ENCODE peak calls at places on chromosomes 1 and 21, in four cellular contexts. One of them, this sample, is unnamed.

GRCh38 chr1:154179951-154180687 is 11.8 kb downstream of the TPM3 start:
- DNase-seq in mesothelial cell of epicardium: no peak
- DNase-seq in brain microvascular endothelial cell: no peak
- DNase-seq in Caco-2: peak; percentile 89
- DNase-seq in this sample: no peak

GRCh38 chr1:84742653-84743052 is 52.4 kb upstream of the SSX2IP start:
- DNase-seq in brain microvascular endothelial cell: no peak
- DNase-seq in Caco-2: no peak
- DNase-seq in mesothelial cell of epicardium: no peak
- DNase-seq in this sample: no peak

GRCh38 chr1:168833801-168834224 is 104.8 kb upstream of the DPT start:
- DNase-seq in brain microvascular endothelial cell: no peak
- DNase-seq in Caco-2: no peak
- DNase-seq in mesothelial cell of epicardium: no peak
- DNase-seq in this sample: no peak

GRCh38 chr1:45785583-45785982 is 17.8 kb upstream of the MAST2 start:
- DNase-seq in brain microvascular endothelial cell: no peak
- DNase-seq in mesothelial cell of epicardium: no peak
- DNase-seq in Caco-2: no peak
- DNase-seq in this sample: no peak

GRCh38 chr1:236502972-236503639 is 20.7 kb upstream of the LGALS8 start:
- DNase-seq in mesothelial cell of epicardium: no peak
- DNase-seq in brain microvascular endothelial cell: peak; percentile 84
- DNase-seq in Caco-2: peak; percentile 93
- DNase-seq in this sample: peak; percentile 89

GRCh38 chr1:11943619-11944018 is 9.1 kb downstream of the PLOD1 start:
- DNase-seq in mesothelial cell of epicardium: no peak
- DNase-seq in brain microvascular endothelial cell: no peak
- DNase-seq in Caco-2: no peak
- DNase-seq in this sample: no peak

GRCh38 chr1:7755448-7755847 is 15.6 kb upstream of the VAMP3 start:
- DNase-seq in brain microvascular endothelial cell: peak; percentile 13
- DNase-seq in Caco-2: no peak
- DNase-seq in mesothelial cell of epicardium: no peak
- DNase-seq in this sample: peak; percentile 27

GRCh38 chr1:48920741-48921330 is 144.1 kb upstream of the BEND5 start:
- DNase-seq in brain microvascular endothelial cell: no peak
- DNase-seq in mesothelial cell of epicardium: no peak
- DNase-seq in Caco-2: no peak
- DNase-seq in this sample: no peak

GRCh38 chr1:177864530-177865305 is 105.1 kb downstream of the SEC16B start:
- DNase-seq in Caco-2: no peak
- DNase-seq in mesothelial cell of epicardium: no peak
- DNase-seq in brain microvascular endothelial cell: no peak
- DNase-seq in this sample: no peak

GRCh38 chr1:189499736-189500135 is 977.9 kb downstream of the BRINP3 start:
- DNase-seq in Caco-2: no peak
- DNase-seq in brain microvascular endothelial cell: no peak
- DNase-seq in mesothelial cell of epicardium: no peak
- DNase-seq in this sample: no peak

GRCh38 chr1:40709100-40709801 is 17.7 kb downstream of the NFYC start:
- DNase-seq in brain microvascular endothelial cell: peak; percentile 98
- DNase-seq in Caco-2: peak; percentile 88
- DNase-seq in mesothelial cell of epicardium: peak; percentile 50
- DNase-seq in this sample: peak; percentile 98

GRCh38 chr1:166197141-166197540 is 30.3 kb upstream of the FAM78B start:
- DNase-seq in brain microvascular endothelial cell: no peak
- DNase-seq in Caco-2: no peak
- DNase-seq in mesothelial cell of epicardium: no peak
- DNase-seq in this sample: no peak

GRCh38 chr21:35648512-35648911 is 411.8 kb downstream of the SETD4 start:
- DNase-seq in mesothelial cell of epicardium: no peak
- DNase-seq in brain microvascular endothelial cell: no peak
- DNase-seq in Caco-2: no peak
- DNase-seq in this sample: no peak

GRCh38 chr1:202164271-202165037 is 4.1 kb upstream of the PTPN7 start:
- DNase-seq in mesothelial cell of epicardium: no peak
- DNase-seq in brain microvascular endothelial cell: no peak
- DNase-seq in Caco-2: no peak
- DNase-seq in this sample: no peak

GRCh38 chr1:12613180-12613579 is 4.8 kb downstream of the DHRS3 start:
- DNase-seq in Caco-2: no peak
- DNase-seq in brain microvascular endothelial cell: no peak
- DNase-seq in mesothelial cell of epicardium: no peak
- DNase-seq in this sample: no peak

GRCh38 chr1:39960461-39960958 is 5.6 kb downstream of the MFSD2A start:
- DNase-seq in Caco-2: no peak
- DNase-seq in brain microvascular endothelial cell: no peak
- DNase-seq in mesothelial cell of epicardium: no peak
- DNase-seq in this sample: no peak

GRCh38 chr1:167447521-167448136 is 70.7 kb downstream of the CD247 start:
- DNase-seq in Caco-2: no peak
- DNase-seq in brain microvascular endothelial cell: no peak
- DNase-seq in mesothelial cell of epicardium: no peak
- DNase-seq in this sample: no peak

GRCh38 chr1:210098376-210098775 is 134.2 kb upstream of the SERTAD4 start:
- DNase-seq in brain microvascular endothelial cell: no peak
- DNase-seq in Caco-2: no peak
- DNase-seq in mesothelial cell of epicardium: no peak
- DNase-seq in this sample: no peak

GRCh38 chr21:44878053-44878982 is 4.8 kb upstream of the PTTG1IP start:
- DNase-seq in Caco-2: no peak
- DNase-seq in mesothelial cell of epicardium: no peak
- DNase-seq in brain microvascular endothelial cell: no peak
- DNase-seq in this sample: no peak

GRCh38 chr1:85609976-85610375 is 29.4 kb downstream of the CCN1 start:
- DNase-seq in brain microvascular endothelial cell: no peak
- DNase-seq in Caco-2: no peak
- DNase-seq in mesothelial cell of epicardium: no peak
- DNase-seq in this sample: no peak

GRCh38 chr21:16563111-16563510 is 833.3 kb downstream of the USP25 start:
- DNase-seq in brain microvascular endothelial cell: no peak
- DNase-seq in mesothelial cell of epicardium: no peak
- DNase-seq in Caco-2: no peak
- DNase-seq in this sample: no peak

GRCh38 chr1:177334276-177334675 is 163.5 kb downstream of the BRINP2 start:
- DNase-seq in mesothelial cell of epicardium: no peak
- DNase-seq in brain microvascular endothelial cell: peak; percentile 11
- DNase-seq in Caco-2: no peak
- DNase-seq in this sample: no peak

GRCh38 chr1:27887215-27888035 is 15.1 kb downstream of the THEMIS2 start:
- DNase-seq in Caco-2: no peak
- DNase-seq in mesothelial cell of epicardium: no peak
- DNase-seq in brain microvascular endothelial cell: no peak
- DNase-seq in this sample: no peak

DNA sequence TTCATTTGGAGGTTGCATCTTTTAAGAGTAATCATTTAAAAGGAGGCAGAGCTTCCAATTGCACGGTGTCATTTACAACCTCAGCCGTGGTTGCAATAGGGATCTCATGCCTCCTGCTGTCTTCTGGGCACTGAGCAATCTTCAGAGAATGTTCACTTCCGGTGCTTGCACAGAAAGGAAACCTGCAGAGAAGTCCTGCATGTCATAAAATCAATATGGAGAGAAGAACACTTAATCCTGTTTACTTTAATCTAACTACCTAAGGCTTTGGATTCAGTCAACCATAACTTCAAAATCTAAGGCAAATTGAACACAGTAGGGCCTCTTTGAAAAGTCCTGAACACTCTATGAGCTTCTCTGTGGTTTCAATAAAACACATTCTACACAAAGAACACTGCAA is 11.3 kb upstream of the MAP10 start:
- DNase-seq in brain microvascular endothelial cell: peak; percentile 65
- DNase-seq in mesothelial cell of epicardium: no peak
- DNase-seq in Caco-2: no peak
- DNase-seq in this sample: no peak
- TF ChIP-seq CTCF in brain microvascular endothelial cell: peak; percentile 41
- TF ChIP-seq CTCF in mesothelial cell of epicardium: no peak
- TF ChIP-seq CTCF in Caco-2: no peak
- TF ChIP-seq CTCF in this sample: no peak

DNA sequence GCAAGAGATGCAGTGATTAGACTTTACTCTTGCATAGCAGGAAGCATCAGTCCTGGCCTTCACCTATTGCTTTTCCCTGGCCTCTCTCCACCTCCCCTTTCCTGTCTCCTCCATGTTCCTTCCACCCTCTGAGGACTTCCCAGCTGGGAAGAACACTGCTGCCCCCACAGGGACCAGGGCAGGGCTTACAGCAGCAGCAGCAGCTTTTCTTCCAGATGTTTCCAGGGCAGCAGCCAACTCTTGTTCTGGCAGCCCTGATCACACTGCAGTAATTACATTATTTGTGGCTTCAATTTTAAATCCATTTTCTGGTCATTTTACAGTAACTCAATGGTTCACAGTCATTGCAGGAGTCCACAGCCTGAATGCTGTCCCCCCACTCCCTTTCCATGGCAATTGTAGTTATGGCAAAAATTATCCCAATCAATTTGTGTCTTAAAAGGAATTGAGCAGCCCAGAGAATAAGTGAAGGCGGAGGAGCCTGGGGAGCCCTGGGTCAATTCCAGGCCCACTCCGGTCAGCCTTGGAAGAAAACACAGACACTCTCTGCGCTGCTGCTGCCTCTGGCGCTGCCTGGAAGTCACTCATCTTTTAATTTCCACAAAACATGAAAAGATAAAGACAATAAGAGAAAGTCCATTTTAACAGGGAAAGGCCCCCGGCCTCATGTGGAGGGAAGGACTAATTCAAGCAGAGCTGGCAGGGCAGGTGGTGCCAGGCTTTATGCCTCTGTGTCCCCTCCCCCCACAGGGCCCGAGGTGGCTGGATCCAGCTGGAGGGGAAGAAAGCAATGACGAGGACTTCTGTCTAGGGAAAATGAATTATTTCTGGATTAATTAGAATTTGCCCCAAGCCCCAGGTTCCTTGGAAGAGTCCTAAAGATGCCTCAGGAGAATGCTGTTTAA is 148.5 kb downstream of the GRIK3 start:
- DNase-seq in brain microvascular endothelial cell: no peak
- DNase-seq in mesothelial cell of epicardium: no peak
- DNase-seq in Caco-2: no peak
- DNase-seq in this sample: no peak
- TF ChIP-seq CTCF in brain microvascular endothelial cell: no peak
- TF ChIP-seq CTCF in mesothelial cell of epicardium: no peak
- TF ChIP-seq CTCF in Caco-2: no peak
- TF ChIP-seq CTCF in this sample: no peak

GRCh38 chr1:93702828-93703183 is 21.2 kb upstream of the BCAR3 start:
- DNase-seq in brain microvascular endothelial cell: no peak
- DNase-seq in Caco-2: no peak
- DNase-seq in mesothelial cell of epicardium: no peak
- DNase-seq in this sample: no peak
- TF ChIP-seq CTCF in brain microvascular endothelial cell: no peak
- TF ChIP-seq CTCF in Caco-2: no peak
- TF ChIP-seq CTCF in mesothelial cell of epicardium: no peak
- TF ChIP-seq CTCF in this sample: no peak

GRCh38 chr1:3971981-3972380 is 71.9 kb upstream of the C1orf174 start:
- DNase-seq in Caco-2: no peak
- DNase-seq in mesothelial cell of epicardium: no peak
- DNase-seq in brain microvascular endothelial cell: no peak
- DNase-seq in this sample: no peak
- TF ChIP-seq CTCF in Caco-2: no peak
- TF ChIP-seq CTCF in mesothelial cell of epicardium: no peak
- TF ChIP-seq CTCF in brain microvascular endothelial cell: no peak
- TF ChIP-seq CTCF in this sample: no peak

DNA sequence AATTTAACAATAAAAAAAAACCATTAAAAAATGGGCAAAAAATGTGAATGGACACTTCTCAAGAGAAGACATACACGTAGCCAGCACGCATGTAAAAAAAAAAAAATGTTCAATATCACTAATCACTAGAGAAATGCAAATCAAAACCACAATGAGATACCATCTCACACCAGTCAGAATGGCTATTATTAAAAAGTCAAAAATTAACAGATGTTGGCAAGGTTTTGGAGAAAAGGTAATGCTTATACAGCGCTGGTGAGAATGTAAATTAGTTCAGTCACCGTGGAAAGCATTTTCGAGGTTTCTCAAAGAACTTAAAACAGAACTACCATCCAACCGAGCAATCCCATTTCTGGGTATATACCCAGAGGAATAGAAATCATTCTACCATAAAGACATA is 1091.5 kb upstream of the B3GALT2 start:
- DNase-seq in brain microvascular endothelial cell: no peak
- DNase-seq in Caco-2: no peak
- DNase-seq in mesothelial cell of epicardium: no peak
- DNase-seq in this sample: no peak
- TF ChIP-seq CTCF in brain microvascular endothelial cell: no peak
- TF ChIP-seq CTCF in Caco-2: no peak
- TF ChIP-seq CTCF in mesothelial cell of epicardium: no peak
- TF ChIP-seq CTCF in this sample: no peak

GRCh38 chr1:43836267-43836951 is 97.2 kb upstream of the ARTN start:
- DNase-seq in Caco-2: no peak
- DNase-seq in brain microvascular endothelial cell: no peak
- DNase-seq in mesothelial cell of epicardium: peak; percentile 76
- DNase-seq in this sample: peak; percentile 14
- TF ChIP-seq CTCF in Caco-2: no peak
- TF ChIP-seq CTCF in brain microvascular endothelial cell: no peak
- TF ChIP-seq CTCF in mesothelial cell of epicardium: no peak
- TF ChIP-seq CTCF in this sample: no peak

This sample was measured in cardiac muscle cell.